ENCODE peak calls at places on chromosomes 11 and 22, in nine cellular contexts. E is endodermal cell; C is activated T-helper 1 cell treated with anti-CD3 and anti-CD28 coated beads, Interleukin-2, amount 50 U/mL, for 16 hours; T is RCC 7860; U is NCI-H1436; D is HFF-Myc; Q is fibroblast of mammary gland; A is T-helper 2 cell; Z is NCI-H2227 treated with DMSO at 0.1 percent for 48 hours. I is an unnamed sample.

GRCh38 chr11:93005239-93005638 is 35.8 kb downstream of the MTNR1B start:
- DNase-seq in E (no peak), C (no peak), Q (peak), U (no peak), A (no peak), Z (no peak), T (no peak), D (peak), I (no peak)

GRCh38 chr22:17700778-17701177 is 62.2 kb downstream of the BCL2L13 start:
- DNase-seq in U (no peak), E (no peak), A (no peak), T (no peak), Z (no peak), Q (no peak), D (no peak), C (no peak), I (no peak)

GRCh38 chr11:66639066-66639813 is 737 bp downstream of the RBM4 start:
- DNase-seq in Z (peak), U (peak), E (no peak), D (no peak), C (no peak), A (peak), T (no peak), Q (peak), I (no peak)

GRCh38 chr11:65180877-65181568 is 705 bp upstream of the CAPN1 start:
- DNase-seq in U (peak), E (peak), Q (peak), C (peak), Z (peak), D (no peak), A (peak), T (peak), I (peak)

GRCh38 chr11:1546536-1547466 is 25.3 kb downstream of the DUSP8 start:
- DNase-seq in D (no peak), E (peak), T (no peak), U (peak), Z (peak), Q (no peak), C (peak), A (peak), I (peak)

GRCh38 chr11:66915866-66916265 is 42.3 kb downstream of the PC start:
- DNase-seq in Q (no peak), E (no peak), D (no peak), U (no peak), T (no peak), A (no peak), C (no peak), Z (no peak), I (no peak)

GRCh38 chr11:111120691-111121090 is 124.8 kb upstream of the POU2AF2 start:
- DNase-seq in D (no peak), C (no peak), T (no peak), U (no peak), Q (no peak), Z (no peak), A (no peak), E (no peak), I (no peak)

GRCh38 chr11:38498721-38499120 is 1900.7 kb upstream of the RAG2 start:
- DNase-seq in Z (no peak), A (no peak), D (no peak), U (no peak), E (no peak), T (no peak), Q (no peak), C (no peak), I (no peak)

GRCh38 chr22:24059793-24060192 is 48.7 kb downstream of the CABIN1 start:
- DNase-seq in E (no peak), Z (no peak), T (no peak), D (no peak), Q (no peak), U (no peak), A (no peak), C (no peak), I (no peak)

GRCh38 chr22:39967103-39967829 is 7.1 kb downstream of the TMA7B start:
- DNase-seq in A (no peak), C (no peak), D (no peak), Z (no peak), T (peak), Q (peak), U (no peak), E (no peak), I (no peak)

GRCh38 chr11:131099746-131100145 is 183.5 kb upstream of the SNX19 start:
- DNase-seq in U (no peak), D (no peak), E (no peak), C (no peak), T (no peak), Q (no peak), A (no peak), Z (no peak), I (no peak)

GRCh38 chr11:132784441-132784840 is 747.9 kb downstream of the OPCML start:
- DNase-seq in U (no peak), Z (no peak), A (no peak), D (no peak), T (no peak), E (no peak), Q (no peak), C (no peak), I (no peak)

GRCh38 chr22:35746946-35747703 is 29.5 kb downstream of the APOL5 start:
- DNase-seq in C (no peak), T (no peak), U (no peak), Z (no peak), D (no peak), E (no peak), A (no peak), Q (no peak), I (no peak)

GRCh38 chr11:36213050-36213840 is 76.0 kb downstream of the COMMD9 start:
- DNase-seq in Z (peak), Q (no peak), T (no peak), C (no peak), A (no peak), U (no peak), D (no peak), E (no peak), I (no peak)